ENCODE peak calls at places on chromosomes 1 and 21, in nine cellular contexts. U, C, O, I, P, R, B, T and J are unnamed samples.
A peak's percentile ranks its signal among the peaks of the same experiment; 100 is the strongest.

GRCh38 chr1:183730107-183730724 is 74.7 kb upstream of the RGL1 start:
- DNase-seq in B (no peak), T (no peak), O (no peak), I (no peak), R (no peak), P (no peak), U (no peak), C (no peak), J (no peak)

GRCh38 chr1:205805082-205805711 is 7.8 kb downstream of the SLC41A1 start:
- DNase-seq in B (no peak), I (no peak), T (no peak), C (no peak), O (no peak), R (no peak), P (no peak), U (no peak), J (no peak)

GRCh38 chr1:183571678-183572268 is 18.5 kb downstream of the NCF2 start:
- DNase-seq in U (no peak), I (no peak), T (no peak), B (peak; percentile 49), O (no peak), C (peak; percentile 63), P (no peak), R (no peak), J (no peak)

GRCh38 chr1:212132040-212132439 is 96.5 kb downstream of the DTL start:
- DNase-seq in B (no peak), R (no peak), U (no peak), C (no peak), T (no peak), I (no peak), P (no peak), O (no peak), J (no peak)

GRCh38 chr1:11052839-11053757 is 6.1 kb upstream of the MASP2 start:
- DNase-seq in I (no peak), U (no peak), C (no peak), T (no peak), P (no peak), B (no peak), R (no peak), O (no peak), J (no peak)

GRCh38 chr1:80417651-80418050 is 1383.1 kb upstream of the ADGRL2 start:
- DNase-seq in O (no peak), T (peak; percentile 45), U (no peak), R (no peak), P (no peak), I (no peak), C (peak; percentile 7), B (peak; percentile 19), J (no peak)

GRCh38 chr1:53246261-53247134 is 8.2 kb upstream of the MAGOH start:
- DNase-seq in U (no peak), B (peak; percentile 15), P (no peak), R (no peak), T (peak; percentile 64), C (peak; percentile 15), I (no peak), O (peak; percentile 16), J (no peak)

GRCh38 chr1:114756949-114757454 is 782 bp downstream of the CSDE1 start:
- DNase-seq in R (peak; percentile 42), P (peak; percentile 24), C (peak; percentile 60), O (no peak), U (peak; percentile 60), B (peak; percentile 57), I (peak; percentile 23), T (peak; percentile 29), J (no peak)

GRCh38 chr1:176768532-176768931 is 305.6 kb downstream of the PAPPA2 start:
- DNase-seq in R (no peak), O (no peak), P (no peak), C (no peak), U (no peak), I (no peak), B (no peak), T (no peak), J (no peak)

GRCh38 chr1:149962039-149962647 is 25.5 kb upstream of the MTMR11 start:
- DNase-seq in R (peak; percentile 68), T (peak; percentile 84), O (peak; percentile 75), I (no peak), C (peak; percentile 90), U (peak; percentile 63), B (peak; percentile 89), P (peak; percentile 76), J (no peak)

GRCh38 chr21:15060776-15061175 is 4.0 kb downstream of the NRIP1 start:
- DNase-seq in O (no peak), C (peak; percentile 43), B (no peak), R (no peak), T (peak; percentile 29), U (no peak), I (no peak), P (no peak), J (no peak)

GRCh38 chr1:163090321-163090945 is 21.3 kb downstream of the RGS4 start:
- DNase-seq in U (no peak), C (peak; percentile 69), O (no peak), B (peak; percentile 79), P (no peak), I (no peak), R (no peak), T (peak; percentile 75), J (no peak)

DNA sequence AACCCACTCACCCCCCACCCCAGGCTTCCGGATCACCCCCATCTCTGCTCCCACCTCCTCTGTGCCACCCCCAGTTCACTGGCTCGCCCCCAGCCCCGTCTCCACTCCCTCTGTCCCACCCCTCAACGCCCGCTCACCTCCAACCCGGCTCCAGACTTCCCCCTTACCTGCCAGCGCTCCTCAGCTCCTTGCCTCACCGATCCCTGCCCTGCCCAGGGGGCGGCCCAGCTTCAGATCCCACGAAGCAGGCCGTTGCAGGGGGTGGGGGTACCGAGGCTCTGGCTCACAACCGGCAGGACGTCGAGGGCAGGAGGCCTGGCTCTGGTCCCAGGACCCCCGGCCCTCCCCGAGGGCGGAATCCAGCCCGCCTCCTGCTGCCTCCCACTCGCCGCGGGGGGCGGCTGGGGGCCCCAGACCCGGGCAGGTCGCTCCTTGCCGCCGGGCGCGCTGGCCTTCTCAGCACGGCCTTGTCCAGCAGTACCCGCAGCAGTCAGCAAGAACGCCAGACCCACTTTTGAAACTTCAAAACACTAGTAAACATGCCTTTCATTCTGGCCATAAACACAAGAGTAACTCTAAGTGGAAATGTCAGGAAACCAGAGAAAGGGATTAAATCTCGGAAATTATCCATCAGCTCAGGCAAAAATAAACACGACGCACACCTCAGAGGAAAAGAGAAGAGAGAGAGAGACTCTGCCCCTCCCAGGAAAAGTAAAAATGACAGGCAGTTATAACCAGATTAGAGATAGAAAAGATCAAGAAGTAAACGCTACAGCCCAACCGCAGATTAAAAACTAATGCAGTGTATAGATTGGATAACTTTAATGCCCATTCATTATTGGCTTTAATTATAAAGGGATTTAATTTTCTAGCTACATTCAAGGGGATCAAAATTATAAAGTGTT is 998 bp upstream of the FAM89A start:
- DNase-seq in I (peak; percentile 15), O (no peak), P (peak; percentile 34), C (no peak), T (no peak), U (no peak), B (no peak), R (no peak), J (peak; percentile 10)
- H3K4me3 ChIP-seq in I (peak overlapping the region; percentile 93), O (peak overlapping the region; percentile 74), P (peak overlapping the region; percentile 98), C (no peak overlapping the region), T (peak overlapping the region; percentile 67), U (peak overlapping the region; percentile 76), B (peak overlapping the region; percentile 56), R (peak overlapping the region; percentile 38), J (peak overlapping the region; percentile 40)

GRCh38 chr1:31645274-31645568 is 545 bp upstream of the PEF1 start:
- DNase-seq in R (no peak), O (no peak), U (no peak), B (no peak), C (no peak), T (no peak), I (peak; percentile 79), P (no peak), J (no peak)

GRCh38 chr1:31648633-31649032 is 4.0 kb upstream of the PEF1 start:
- DNase-seq in O (no peak), R (no peak), C (no peak), I (no peak), U (no peak), T (no peak), P (no peak), B (no peak), J (no peak)

GRCh38 chr1:31648190-31648589 is 3.5 kb upstream of the PEF1 start:
- DNase-seq in C (no peak), I (no peak), T (no peak), U (no peak), R (no peak), P (peak; percentile 34), O (no peak), B (no peak), J (no peak)

GRCh38 chr1:31646259-31646960 is 1.7 kb upstream of the PEF1 start:
- DNase-seq in R (no peak), P (no peak), C (no peak), U (no peak), I (no peak), B (no peak), T (no peak), O (no peak), J (no peak)

GRCh38 chr1:31647106-31647505 is 2.4 kb upstream of the PEF1 start:
- DNase-seq in U (no peak), R (no peak), C (peak; percentile 81), P (no peak), T (no peak), O (no peak), B (no peak), I (no peak), J (no peak)
- TF ChIP-seq CTCF in U (no peak), R (no peak), C (peak; percentile 57), P (no peak), T (no peak), O (no peak), B (no peak), I (no peak), J (no peak)

GRCh38 chr1:27351541-27352107 is 9.8 kb downstream of the SYTL1 start:
- DNase-seq in O (no peak), R (no peak), T (no peak), C (no peak), U (no peak), I (no peak), B (no peak), P (no peak), J (no peak)
- H3K4me3 ChIP-seq in O (no peak overlapping the region), R (peak overlapping the region; percentile 2), T (no peak overlapping the region), C (no peak overlapping the region), U (peak overlapping the region; percentile 38), I (peak overlapping the region; percentile 57), B (no peak overlapping the region), P (peak overlapping the region; percentile 47), J (peak overlapping the region; percentile 23)

GRCh38 chr1:218415726-218416125 is 70.6 kb downstream of the TGFB2 start:
- DNase-seq in T (no peak), P (no peak), U (no peak), C (no peak), I (no peak), O (no peak), R (no peak), B (no peak), J (no peak)

GRCh38 chr1:218413179-218413578 is 68.0 kb downstream of the TGFB2 start:
- DNase-seq in C (no peak), U (no peak), R (no peak), I (no peak), B (no peak), O (no peak), P (no peak), T (no peak), J (no peak)

GRCh38 chr1:218411101-218411500 is 66.0 kb downstream of the TGFB2 start:
- DNase-seq in P (no peak), T (no peak), O (no peak), I (no peak), R (no peak), U (no peak), C (no peak), B (no peak), J (no peak)

GRCh38 chr1:218412181-218412580 is 67.0 kb downstream of the TGFB2 start:
- DNase-seq in T (peak; percentile 80), O (peak; percentile 83), U (no peak), P (no peak), C (peak; percentile 72), B (no peak), R (no peak), I (no peak), J (no peak)

GRCh38 chr1:218414060-218414728 is 69.1 kb downstream of the TGFB2 start:
- DNase-seq in C (no peak), T (no peak), O (no peak), B (no peak), U (no peak), R (no peak), P (no peak), I (no peak), J (no peak)
- TF ChIP-seq CTCF in C (no peak), T (no peak), O (no peak), B (no peak), U (no peak), R (no peak), P (no peak), I (no peak), J (no peak)